ENCODE peak calls at places on chromosome 11, in seven cellular contexts. W is NCI-H774, T is PC-9, Q is fibroblast of mammary gland, E is AG08396, D is myocyte, Z is AG10803. U is an unnamed sample.
A peak's percentile ranks its signal among the peaks of the same experiment; 100 is the strongest.

GRCh38 chr11:92277871-92278270 is 53.3 kb downstream of the FAT3 start:
- DNase-seq in W (no peak), T (peak; percentile 16), Q (no peak), E (no peak), D (peak; percentile 46), Z (no peak), U (no peak)

GRCh38 chr11:61270354-61271070 is 24.6 kb downstream of the VWCE start:
- DNase-seq in W (no peak), T (no peak), Q (peak; percentile 74), E (peak; percentile 77), D (no peak), Z (peak; percentile 54), U (peak; percentile 75)

GRCh38 chr11:102272047-102272824 is 45.0 kb upstream of the BIRC3 start:
- DNase-seq in W (no peak), T (no peak), Q (no peak), E (no peak), D (no peak), Z (no peak), U (no peak)

GRCh38 chr11:104946907-104947306 is 21.5 kb downstream of the CASP4 start:
- DNase-seq in W (no peak), T (no peak), Q (peak; percentile 72), E (peak; percentile 20), D (peak; percentile 59), Z (peak; percentile 59), U (peak; percentile 48)

GRCh38 chr11:12789574-12789973 is 115.4 kb downstream of the TEAD1 start:
- DNase-seq in W (no peak), T (no peak), Q (no peak), E (no peak), D (no peak), Z (no peak), U (no peak)

GRCh38 chr11:79430280-79430679 is 10.6 kb downstream of the TENM4 start:
- DNase-seq in W (no peak), T (no peak), Q (no peak), E (no peak), D (no peak), Z (no peak), U (no peak)

GRCh38 chr11:114296979-114297372 is 777 bp downstream of the NNMT start:
- DNase-seq in W (no peak), T (no peak), Q (no peak), E (no peak), D (no peak), Z (no peak), U (no peak)

GRCh38 chr11:6206456-6207180 is 1.3 kb downstream of the C11orf42 start:
- DNase-seq in W (no peak), T (no peak), Q (no peak), E (no peak), D (peak; percentile 53), Z (peak; percentile 52), U (no peak)

GRCh38 chr11:67316882-67317364 is 13.6 kb downstream of the SSH3 start:
- DNase-seq in W (no peak), T (no peak), Q (peak; percentile 63), E (peak; percentile 78), D (no peak), Z (no peak), U (no peak)

GRCh38 chr11:121459413-121460041 is 6.8 kb upstream of the SORL1-AS1 start:
- DNase-seq in W (no peak), T (no peak), Q (no peak), E (no peak), D (no peak), Z (no peak), U (no peak)

GRCh38 chr11:86486261-86487030 is 111.8 kb downstream of the CCDC81 start:
- DNase-seq in W (no peak), T (peak; percentile 37), Q (no peak), E (no peak), D (peak; percentile 69), Z (peak; percentile 78), U (no peak)

GRCh38 chr11:130629039-130629438 is 180.6 kb downstream of the ADAMTS15 start:
- DNase-seq in W (no peak), T (peak; percentile 34), Q (peak; percentile 28), E (no peak), D (peak; percentile 66), Z (no peak), U (no peak)

GRCh38 chr11:46512261-46512881 is 81.5 kb downstream of the AMBRA1 start:
- DNase-seq in W (no peak), T (no peak), Q (no peak), E (no peak), D (no peak), Z (no peak), U (no peak)

GRCh38 chr11:86143429-86144030 is 74.6 kb upstream of the PICALM start:
- DNase-seq in W (no peak), T (no peak), Q (no peak), E (no peak), D (no peak), Z (no peak), U (no peak)

GRCh38 chr11:132604446-132604845 is 927.9 kb downstream of the OPCML start:
- DNase-seq in W (no peak), T (no peak), Q (peak; percentile 3), E (peak; percentile 19), D (peak; percentile 12), Z (peak; percentile 86), U (peak; percentile 60)

GRCh38 chr11:62923634-62924411 is 2.7 kb upstream of the CHRM1 start:
- DNase-seq in W (no peak), T (peak; percentile 46), Q (no peak), E (no peak), D (no peak), Z (no peak), U (no peak)

GRCh38 chr11:65204646-65205601 is 23.2 kb downstream of the CAPN1 start:
- DNase-seq in W (no peak), T (peak; percentile 57), Q (peak; percentile 27), E (peak; percentile 75), D (peak; percentile 21), Z (peak; percentile 20), U (peak; percentile 68)

GRCh38 chr11:89205378-89205777 is 27.7 kb downstream of the TYR start:
- DNase-seq in W (no peak), T (no peak), Q (no peak), E (no peak), D (no peak), Z (no peak), U (no peak)

GRCh38 chr11:33869511-33870422 is 22.1 kb downstream of the LMO2 start:
- DNase-seq in W (peak; percentile 29), T (peak; percentile 29), Q (peak; percentile 2), E (peak; percentile 54), D (peak; percentile 75), Z (no peak), U (peak; percentile 28)

GRCh38 chr11:60899021-60899936 is 7.1 kb downstream of the PRPF19 start:
- DNase-seq in W (peak; percentile 31), T (peak; percentile 53), Q (peak; percentile 68), E (peak; percentile 76), D (peak; percentile 77), Z (peak; percentile 70), U (peak; percentile 82)

GRCh38 chr11:111363985-111364384 is 15.1 kb downstream of the POU2AF1 start:
- DNase-seq in W (no peak), T (no peak), Q (no peak), E (no peak), D (no peak), Z (no peak), U (no peak)

GRCh38 chr11:6319879-6320410 is 356 bp downstream of the CAVIN3 start:
- DNase-seq in W (peak; percentile 32), T (peak; percentile 82), Q (peak; percentile 93), E (peak; percentile 97), D (peak; percentile 99), Z (peak; percentile 96), U (peak; percentile 96)

GRCh38 chr11:8285796-8286195 is 22.1 kb upstream of the LMO1 start:
- DNase-seq in W (no peak), T (no peak), Q (no peak), E (no peak), D (no peak), Z (no peak), U (no peak)

GRCh38 chr11:76803811-76804600 is 20.9 kb downstream of the TSKU start:
- DNase-seq in W (no peak), T (no peak), Q (peak; percentile 80), E (peak; percentile 70), D (peak; percentile 46), Z (peak; percentile 58), U (peak; percentile 74)

GRCh38 chr11:120239713-120240640 is at the start of gene POU2F3:
- DNase-seq in W (no peak), T (peak; percentile 19), Q (no peak), E (no peak), D (no peak), Z (no peak), U (no peak)

GRCh38 chr11:72634472-72635095 is 39.6 kb downstream of the PDE2A start:
- DNase-seq in W (no peak), T (no peak), Q (no peak), E (no peak), D (no peak), Z (no peak), U (no peak)

GRCh38 chr11:71144010-71144409 is 108.4 kb downstream of the SHANK2 start:
- DNase-seq in W (no peak), T (no peak), Q (no peak), E (no peak), D (no peak), Z (no peak), U (no peak)

GRCh38 chr11:69178819-69179482 is 23.2 kb downstream of the SMIM38 start:
- DNase-seq in W (no peak), T (no peak), Q (no peak), E (no peak), D (no peak), Z (no peak), U (no peak)

GRCh38 chr11:111066861-111067260 is 178.7 kb upstream of the POU2AF2 start:
- DNase-seq in W (no peak), T (no peak), Q (no peak), E (no peak), D (no peak), Z (no peak), U (no peak)

GRCh38 chr11:6175440-6175839 is 5.3 kb upstream of the OR52B2 start:
- DNase-seq in W (no peak), T (no peak), Q (no peak), E (no peak), D (no peak), Z (no peak), U (no peak)